ENCODE peak calls at places on chromosomes 16 and 17, in seven cellular contexts. Y, S, R, V, O, I and H are unnamed samples.
A peak's percentile ranks its signal among the peaks of the same experiment; 100 is the strongest.

GRCh38 chr16:85136213-85136704 is 24.0 kb upstream of the CIBAR2 start:
- DNase-seq in Y (no peak), S (no peak), R (no peak), V (no peak), O (no peak), I (no peak), H (no peak)

GRCh38 chr16:80323808-80324195 is 217.0 kb upstream of the DYNLRB2 start:
- DNase-seq in Y (no peak), S (no peak), R (no peak), V (no peak), O (no peak), I (no peak), H (no peak)

GRCh38 chr17:43446773-43447172 is 37.0 kb upstream of the DHX8 start:
- DNase-seq in Y (no peak), S (no peak), R (no peak), V (no peak), O (no peak), I (no peak), H (no peak)

GRCh38 chr16:10085078-10085798 is 97.0 kb downstream of the GRIN2A start:
- DNase-seq in Y (no peak), S (no peak), R (no peak), V (no peak), O (no peak), I (no peak), H (no peak)

GRCh38 chr17:37261286-37261685 is 114.5 kb upstream of the C17orf78 start:
- DNase-seq in Y (no peak), S (peak; percentile 71), R (no peak), V (no peak), O (no peak), I (no peak), H (no peak)

GRCh38 chr17:61362852-61363600 is 36.6 kb upstream of the TBX2 start:
- DNase-seq in Y (no peak), S (no peak), R (no peak), V (no peak), O (no peak), I (no peak), H (no peak)

GRCh38 chr17:49676276-49676868 is 1.5 kb downstream of the SPOP start:
- DNase-seq in Y (no peak), S (peak; percentile 55), R (no peak), V (no peak), O (no peak), I (no peak), H (no peak)

GRCh38 chr16:4315185-4316102 is at the start of gene GLIS2:
- DNase-seq in Y (peak; percentile 74), S (peak; percentile 80), R (no peak), V (peak; percentile 85), O (peak; percentile 82), I (peak; percentile 39), H (peak; percentile 41)

GRCh38 chr16:51343411-51343810 is 192.3 kb upstream of the SALL1 start:
- DNase-seq in Y (no peak), S (peak; percentile 8), R (no peak), V (no peak), O (no peak), I (no peak), H (no peak)

GRCh38 chr16:8946544-8946943 is 17.2 kb downstream of the USP7 start:
- DNase-seq in Y (no peak), S (no peak), R (peak; percentile 26), V (no peak), O (no peak), I (no peak), H (peak; percentile 73)

GRCh38 chr16:11797957-11798299 is 870 bp upstream of the ZC3H7A start:
- DNase-seq in Y (peak; percentile 13), S (no peak), R (no peak), V (peak; percentile 80), O (no peak), I (peak; percentile 37), H (peak; percentile 34)